ENCODE peak calls at places on chromosomes 2 and 18, in eight cellular contexts. H is effector memory CD4-positive, alpha-beta T cell; O is D341Med; Y is T-helper 1 cell; J is GM13976; F is nephron progenitor cell; U is NCI-H2081; C is NCI-H748 treated with DMSO at 0.1 percent for 48 hours. E is an unnamed sample.

GRCh38 chr2:8242734-8243133 is 439.1 kb upstream of the ID2 start:
- DNase-seq in H (no peak), O (no peak), Y (no peak), J (no peak), F (no peak), U (no peak), C (no peak), E (no peak)

GRCh38 chr2:64456298-64456697 is 2.3 kb downstream of the LGALSL start:
- DNase-seq in H (no peak), O (no peak), Y (no peak), J (no peak), F (no peak), U (no peak), C (no peak), E (no peak)

GRCh38 chr2:183614797-183615429 is 490.7 kb downstream of the NUP35 start:
- DNase-seq in H (no peak), O (peak), Y (no peak), J (no peak), F (no peak), U (peak), C (no peak), E (no peak)

GRCh38 chr2:107362973-107363372 is 463.7 kb upstream of the RGPD4 start:
- DNase-seq in H (no peak), O (no peak), Y (no peak), J (no peak), F (no peak), U (no peak), C (no peak), E (no peak)

GRCh38 chr2:221347471-221347870 is 224.6 kb downstream of the EPHA4 start:
- DNase-seq in H (no peak), O (no peak), Y (no peak), J (no peak), F (no peak), U (no peak), C (no peak), E (no peak)

GRCh38 chr2:240600451-240600961 is 14.0 kb downstream of the CAPN10 start:
- DNase-seq in H (no peak), O (no peak), Y (no peak), J (no peak), F (no peak), U (no peak), C (no peak), E (no peak)

GRCh38 chr2:222613715-222614331 is 42.1 kb downstream of the FARSB start:
- DNase-seq in H (no peak), O (peak), Y (peak), J (peak), F (peak), U (peak), C (peak), E (no peak)

GRCh38 chr2:44974064-44974715 is 32.7 kb downstream of the SIX3 start:
- DNase-seq in H (no peak), O (peak), Y (no peak), J (peak), F (no peak), U (peak), C (peak), E (no peak)

GRCh38 chr2:69026026-69026425 is 13.0 kb downstream of the ANTXR1 start:
- DNase-seq in H (no peak), O (peak), Y (no peak), J (peak), F (no peak), U (peak), C (peak), E (no peak)

GRCh38 chr18:77749189-77749588 is 499.5 kb downstream of the GALR1 start:
- DNase-seq in H (no peak), O (no peak), Y (no peak), J (no peak), F (peak), U (no peak), C (no peak), E (no peak)

GRCh38 chr2:69567157-69567908 is 76.2 kb downstream of the AAK1 start:
- DNase-seq in H (no peak), O (no peak), Y (no peak), J (no peak), F (no peak), U (no peak), C (no peak), E (no peak)

GRCh38 chr2:173614265-173614930 is 259.7 kb downstream of the CDCA7 start:
- DNase-seq in H (no peak), O (no peak), Y (no peak), J (no peak), F (no peak), U (no peak), C (no peak), E (no peak)

GRCh38 chr2:71531522-71532047 is 78.2 kb downstream of the DYSF start:
- DNase-seq in H (no peak), O (no peak), Y (no peak), J (no peak), F (no peak), U (no peak), C (no peak), E (no peak)

GRCh38 chr2:36455011-36455410 is 99.4 kb downstream of the CRIM1 start:
- DNase-seq in H (no peak), O (no peak), Y (no peak), J (no peak), F (no peak), U (no peak), C (no peak), E (no peak)

GRCh38 chr2:105888625-105889024 is 143.9 kb downstream of the NCK2 start:
- DNase-seq in H (no peak), O (no peak), Y (no peak), J (no peak), F (no peak), U (peak), C (no peak), E (no peak)

GRCh38 chr2:166068981-166069380 is 58.8 kb downstream of the SCN1A start:
- DNase-seq in H (no peak), O (no peak), Y (no peak), J (no peak), F (no peak), U (no peak), C (no peak), E (no peak)

GRCh38 chr18:40708726-40709125 is 1246.3 kb upstream of the PIK3C3 start:
- DNase-seq in H (no peak), O (no peak), Y (no peak), J (no peak), F (no peak), U (no peak), C (no peak), E (no peak)

GRCh38 chr2:168424112-168424951 is 31.7 kb upstream of the CERS6 start:
- DNase-seq in H (no peak), O (no peak), Y (no peak), J (no peak), F (no peak), U (no peak), C (no peak), E (no peak)

E was measured in T follicular helper cell.